ENCODE peak calls at places on chromosomes 5 and 9, in eight cellular contexts. K is HCT116, S is sigmoid colon, L is tibial artery, W is ovary, N is AG09309, P is cardiac muscle cell, A is A549. D is an unnamed sample.

GRCh38 chr9:135387976-135388375 is 91.6 kb upstream of the PPP1R26 start:
- DNase-seq in K (no peak), S (no peak), L (no peak), W (no peak), N (no peak), P (no peak), A (no peak), D (no peak)

GRCh38 chr9:116806075-116806474 is 119.0 kb downstream of the TRIM32 start:
- DNase-seq in K (no peak), S (no peak), L (no peak), W (no peak), N (no peak), P (peak), A (no peak), D (no peak)

GRCh38 chr5:68534131-68534940 is 318.8 kb downstream of the PIK3R1 start:
- DNase-seq in K (no peak), S (no peak), L (no peak), W (peak), N (peak), P (peak), A (no peak), D (peak)

GRCh38 chr5:126594077-126594476 is 942 bp downstream of the ALDH7A1 start:
- DNase-seq in K (no peak), S (no peak), L (no peak), W (no peak), N (no peak), P (peak), A (no peak), D (no peak)

GRCh38 chr5:129507527-129507926 is 47.4 kb downstream of the ADAMTS19 start:
- DNase-seq in K (no peak), S (no peak), L (no peak), W (no peak), N (no peak), P (no peak), A (no peak), D (no peak)

GRCh38 chr5:37132646-37133045 is 116.5 kb downstream of the CPLANE1 start:
- DNase-seq in K (no peak), S (no peak), L (no peak), W (no peak), N (no peak), P (no peak), A (no peak), D (no peak)

GRCh38 chr5:168109441-168109840 is 182.0 kb upstream of the WWC1 start:
- DNase-seq in K (no peak), S (no peak), L (no peak), W (no peak), N (no peak), P (no peak), A (no peak), D (no peak)

GRCh38 chr9:128683340-128684064 is 5.5 kb upstream of the SET start:
- DNase-seq in K (no peak), S (no peak), L (peak), W (peak), N (no peak), P (peak), A (peak), D (peak)

GRCh38 chr9:126784401-126784800 is 20.4 kb upstream of the ZBTB43 start:
- DNase-seq in K (no peak), S (no peak), L (no peak), W (no peak), N (no peak), P (no peak), A (no peak), D (no peak)

GRCh38 chr9:112380102-112380581 is at the start of gene HSDL2:
- DNase-seq in K (no peak), S (peak), L (peak), W (peak), N (no peak), P (peak), A (peak), D (peak)

GRCh38 chr9:121895836-121896544 is 197.1 kb downstream of the TTLL11 start:
- DNase-seq in K (no peak), S (peak), L (no peak), W (peak), N (no peak), P (peak), A (no peak), D (peak)

GRCh38 chr9:110033869-110034268 is 174.1 kb downstream of the C9orf152 start:
- DNase-seq in K (no peak), S (no peak), L (no peak), W (no peak), N (no peak), P (no peak), A (no peak), D (no peak)

GRCh38 chr9:103804077-103804735 is 289.9 kb upstream of the SMC2 start:
- DNase-seq in K (no peak), S (no peak), L (no peak), W (no peak), N (no peak), P (peak), A (peak), D (no peak)

GRCh38 chr5:139061274-139061673 is 136.9 kb downstream of the SIL1 start:
- DNase-seq in K (no peak), S (peak), L (peak), W (peak), N (peak), P (peak), A (no peak), D (peak)

GRCh38 chr9:35828716-35829083 is at the start of gene FAM221B:
- DNase-seq in K (no peak), S (no peak), L (peak), W (no peak), N (no peak), P (no peak), A (no peak), D (no peak)

GRCh38 chr5:138686668-138687067 is 66.6 kb upstream of the CTNNA1 start:
- DNase-seq in K (no peak), S (no peak), L (no peak), W (no peak), N (no peak), P (peak), A (no peak), D (no peak)

GRCh38 chr5:16245956-16246355 is 66.4 kb upstream of the MARCHF11 start:
- DNase-seq in K (no peak), S (no peak), L (no peak), W (no peak), N (no peak), P (no peak), A (no peak), D (no peak)

DNA sequence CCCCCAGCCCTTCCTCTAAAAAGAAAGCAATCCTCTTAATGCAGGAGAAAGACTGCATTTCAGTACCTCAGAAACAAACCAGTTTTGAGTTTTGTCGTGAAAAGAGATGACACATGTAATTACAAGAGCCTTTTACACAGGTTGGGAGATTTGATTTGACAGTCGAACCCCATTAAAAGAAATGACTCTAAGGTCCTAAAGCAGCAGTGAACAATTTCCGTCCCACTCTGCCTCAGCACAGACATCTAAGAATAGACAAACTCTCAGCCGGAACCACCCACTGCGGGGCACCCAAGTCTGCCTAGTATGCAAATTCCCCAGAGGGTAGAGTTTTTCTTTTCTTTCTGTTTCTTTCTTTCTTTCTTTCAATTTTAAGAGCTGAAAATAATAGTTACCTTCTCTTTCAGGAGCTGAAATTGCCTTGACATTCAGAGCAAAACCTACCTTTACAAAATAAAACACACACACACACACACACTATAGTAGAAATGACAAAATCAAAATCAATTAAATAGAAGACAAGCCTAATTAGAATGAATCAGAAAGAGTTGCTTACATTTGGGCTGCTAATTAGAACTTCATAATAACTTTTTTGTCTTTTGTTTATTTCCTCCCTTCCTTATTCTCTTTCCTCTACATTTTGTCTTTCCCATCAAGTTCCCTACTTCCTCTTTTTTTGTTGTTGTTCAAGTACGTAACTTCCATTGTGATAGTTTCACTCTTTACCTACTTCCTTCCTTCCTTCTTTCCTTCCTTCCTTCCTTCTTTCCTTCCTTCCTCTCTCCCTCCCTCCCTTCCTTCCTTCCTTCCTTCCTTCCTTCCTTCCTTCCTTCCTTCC is 65.1 kb downstream of the BASP1 start:
- DNase-seq in K (no peak), S (no peak), L (no peak), W (no peak), N (no peak), P (no peak), A (no peak), D (no peak)
- H3K4me3 ChIP-seq in K (no peak), S (no peak), L (no peak), W (no peak), N (no peak), P (no peak), A (no peak), D (no peak)

GRCh38 chr5:101045689-101046088 is 142.6 kb upstream of the ST8SIA4 start:
- DNase-seq in K (peak), S (no peak), L (no peak), W (no peak), N (no peak), P (peak), A (no peak), D (no peak)
- TF ChIP-seq CTCF in K (peak), S (no peak), L (no peak), W (no peak), N (no peak), P (no peak), A (no peak), D (peak)

GRCh38 chr5:151078490-151079262 is 2.2 kb downstream of the TNIP1 start:
- DNase-seq in K (no peak), S (no peak), L (no peak), W (no peak), N (no peak), P (no peak), A (no peak), D (no peak)

GRCh38 chr5:151079838-151080619 is 805 bp downstream of the TNIP1 start:
- DNase-seq in K (no peak), S (no peak), L (no peak), W (no peak), N (no peak), P (peak), A (peak), D (no peak)

GRCh38 chr5:151076616-151077015 is 4.2 kb downstream of the TNIP1 start:
- DNase-seq in K (no peak), S (no peak), L (no peak), W (no peak), N (no peak), P (no peak), A (no peak), D (no peak)

GRCh38 chr5:151075698-151076331 is 5.0 kb downstream of the TNIP1 start:
- DNase-seq in K (no peak), S (no peak), L (no peak), W (no peak), N (no peak), P (no peak), A (no peak), D (no peak)

GRCh38 chr5:151077419-151077818 is 3.4 kb downstream of the TNIP1 start:
- DNase-seq in K (no peak), S (no peak), L (no peak), W (no peak), N (no peak), P (no peak), A (no peak), D (no peak)
- H3K4me3 ChIP-seq in K (no peak), S (no peak), L (no peak), W (no peak), N (no peak), P (no peak), A (no peak), D (no peak)

GRCh38 chr5:98772415-98773213 is 849 bp upstream of the RGMB start:
- DNase-seq in K (peak), S (peak), L (peak), W (peak), N (no peak), P (peak), A (peak), D (peak)

GRCh38 chr5:98773214-98773463 is 324 bp upstream of the RGMB start:
- DNase-seq in K (no peak), S (no peak), L (no peak), W (no peak), N (no peak), P (no peak), A (no peak), D (no peak)

GRCh38 chr5:98774192-98775046 is 956 bp downstream of the RGMB start:
- DNase-seq in K (no peak), S (peak), L (peak), W (peak), N (no peak), P (peak), A (peak), D (peak)

GRCh38 chr5:98775246-98775961 is 1.9 kb downstream of the RGMB start:
- DNase-seq in K (no peak), S (no peak), L (no peak), W (no peak), N (no peak), P (no peak), A (no peak), D (no peak)

GRCh38 chr5:98773464-98774191 is at the start of gene RGMB:
- DNase-seq in K (peak), S (peak), L (peak), W (peak), N (peak), P (peak), A (peak), D (peak)
- TF ChIP-seq CTCF in K (no peak), S (no peak), L (no peak), W (no peak), N (no peak), P (no peak), A (peak), D (no peak)

DNA sequence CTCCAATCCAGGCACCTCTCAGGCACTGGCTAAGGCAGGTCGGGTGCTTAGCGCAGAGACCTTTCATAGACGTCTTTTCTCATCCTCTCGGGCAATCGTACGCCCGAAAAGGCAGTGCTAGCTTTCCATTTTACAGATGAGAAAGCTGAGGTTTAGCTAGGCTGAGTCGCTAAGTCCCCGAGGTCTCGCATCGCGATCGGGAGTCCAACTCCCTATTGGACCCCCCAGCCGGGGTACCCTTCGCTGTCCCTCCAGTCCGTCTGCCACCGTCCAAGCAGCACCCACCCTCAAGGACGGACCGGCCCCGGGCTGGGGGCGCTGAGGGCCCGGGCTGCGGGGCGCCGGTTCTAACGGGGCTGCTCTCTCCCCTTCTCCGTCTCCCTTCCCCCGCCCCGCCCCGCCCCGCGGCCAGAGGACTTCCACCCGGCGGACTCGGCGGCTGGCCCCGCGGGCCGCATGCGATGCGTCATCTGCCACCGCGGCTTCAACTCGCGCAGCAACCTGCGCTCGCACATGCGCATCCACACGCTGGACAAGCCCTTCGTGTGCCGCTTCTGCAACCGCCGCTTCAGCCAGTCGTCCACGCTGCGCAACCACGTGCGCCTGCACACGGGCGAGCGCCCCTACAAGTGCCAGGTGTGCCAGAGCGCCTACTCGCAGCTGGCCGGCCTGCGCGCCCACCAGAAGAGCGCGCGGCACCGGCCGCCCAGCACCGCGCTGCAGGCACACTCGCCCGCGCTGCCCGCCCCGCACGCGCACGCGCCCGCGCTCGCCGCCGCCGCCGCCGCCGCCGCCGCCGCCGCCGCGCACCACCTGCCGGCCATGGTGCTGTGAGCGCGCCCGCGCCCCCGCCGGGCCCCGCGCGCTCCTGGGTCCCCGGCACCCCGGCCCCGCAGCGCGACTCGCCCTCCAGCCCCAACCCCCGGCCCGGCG is 12.5 kb upstream of the EXOSC2 start:
- DNase-seq in K (peak), S (peak), L (peak), W (peak), N (peak), P (peak), A (peak), D (peak)
- H3K4me3 ChIP-seq in K (peak), S (peak), L (peak), W (peak), N (peak), P (peak), A (peak), D (peak)

GRCh38 chr9:99821187-99822095 is at the start of gene NR4A3:
- DNase-seq in K (peak), S (peak), L (peak), W (peak), N (peak), P (peak), A (peak), D (peak)
- TF ChIP-seq CTCF in K (no peak), S (peak), L (peak), W (peak), N (peak), P (peak), A (no peak), D (peak)

GRCh38 chr5:160938532-160938931 is 86.5 kb upstream of the ATP10B start:
- DNase-seq in K (no peak), S (no peak), L (no peak), W (no peak), N (no peak), P (no peak), A (no peak), D (no peak)

GRCh38 chr5:160940725-160941124 is 88.7 kb upstream of the ATP10B start:
- DNase-seq in K (no peak), S (no peak), L (no peak), W (no peak), N (no peak), P (no peak), A (no peak), D (no peak)

GRCh38 chr5:160935776-160936175 is 83.8 kb upstream of the ATP10B start:
- DNase-seq in K (no peak), S (no peak), L (no peak), W (no peak), N (no peak), P (no peak), A (no peak), D (no peak)

DNA sequence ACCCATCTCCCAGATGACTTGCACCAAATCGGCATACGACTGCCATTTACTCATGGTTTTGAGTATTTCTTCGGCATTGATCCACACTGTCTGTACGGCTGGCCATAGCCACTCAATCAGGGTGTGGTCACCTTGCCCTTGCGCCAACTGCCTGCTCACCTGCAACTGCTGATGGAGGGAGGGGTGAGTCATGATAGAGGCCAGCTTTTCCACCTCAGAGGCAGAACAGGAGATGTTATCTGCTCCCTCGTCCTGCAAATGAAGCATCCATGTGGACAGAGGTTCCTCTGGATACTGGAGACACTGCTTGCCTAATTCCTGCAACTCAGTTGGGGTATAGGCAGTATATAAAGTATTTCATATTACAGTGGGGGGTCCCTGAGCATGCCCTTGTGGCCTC is 85.6 kb upstream of the ATP10B start:
- DNase-seq in K (no peak), S (no peak), L (no peak), W (no peak), N (no peak), P (no peak), A (no peak), D (no peak)
- H3K4me3 ChIP-seq in K (no peak), S (no peak), L (no peak), W (no peak), N (no peak), P (no peak), A (no peak), D (no peak)

GRCh38 chr5:10201223-10201868 is 48.3 kb downstream of the ATPSCKMT start:
- DNase-seq in K (no peak), S (no peak), L (peak), W (no peak), N (no peak), P (no peak), A (no peak), D (no peak)
- TF ChIP-seq CTCF in K (no peak), S (no peak), L (no peak), W (no peak), N (peak), P (peak), A (no peak), D (no peak)

DNA sequence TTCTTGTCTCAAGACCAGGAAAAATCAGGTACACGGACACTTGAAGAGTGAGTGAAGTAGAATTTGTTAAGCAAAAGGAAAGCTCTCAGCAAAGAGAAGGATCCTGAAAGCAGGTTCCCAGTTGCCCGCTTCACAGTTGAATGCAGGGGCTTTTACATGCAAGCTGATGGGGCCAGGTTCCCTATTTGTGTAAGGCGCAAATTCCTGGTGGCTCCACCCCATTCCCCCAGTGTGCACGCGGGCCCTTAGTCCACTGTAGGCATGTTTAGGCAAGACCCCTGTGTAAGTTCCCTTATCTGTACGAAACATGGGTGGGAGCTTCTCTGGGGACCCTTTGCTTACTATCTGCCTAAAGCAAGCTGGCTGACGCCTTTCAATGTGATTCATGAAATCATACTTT is 2.7 kb upstream of the AGTPBP1 start:
- DNase-seq in K (no peak), S (no peak), L (no peak), W (no peak), N (no peak), P (no peak), A (no peak), D (no peak)
- H3K4me3 ChIP-seq in K (no peak), S (no peak), L (no peak), W (no peak), N (no peak), P (no peak), A (no peak), D (no peak)

GRCh38 chr5:41754857-41755256 is 115.4 kb downstream of the OXCT1 start:
- DNase-seq in K (no peak), S (no peak), L (no peak), W (no peak), N (no peak), P (peak), A (no peak), D (no peak)
- TF ChIP-seq CTCF in K (no peak), S (no peak), L (no peak), W (no peak), N (peak), P (no peak), A (peak), D (no peak)